ENCODE peak calls at places on chromosomes 3 and 15, in seven cellular contexts. One of them, this sample, is unnamed.
A peak's percentile ranks its signal among the peaks of the same experiment; 100 is the strongest.

GRCh38 chr15:48555244-48555804 is 90.2 kb downstream of the FBN1 start:
- DNase-seq in neural crest cell: no peak
- DNase-seq in AG04450: no peak
- DNase-seq in PC-9: no peak
- DNase-seq in GM13976: no peak
- DNase-seq in stomach: no peak
- DNase-seq in epithelial cell of esophagus: no peak
- DNase-seq in this sample: no peak

GRCh38 chr3:52714335-52715302 is 8.7 kb downstream of the SPCS1 start:
- DNase-seq in neural crest cell: peak; percentile 23
- DNase-seq in AG04450: no peak
- DNase-seq in PC-9: no peak
- DNase-seq in GM13976: no peak
- DNase-seq in stomach: peak; percentile 49
- DNase-seq in epithelial cell of esophagus: no peak
- DNase-seq in this sample: no peak

GRCh38 chr3:45604999-45605398 is 10.4 kb downstream of the LIMD1 start:
- DNase-seq in neural crest cell: no peak
- DNase-seq in AG04450: no peak
- DNase-seq in PC-9: no peak
- DNase-seq in GM13976: no peak
- DNase-seq in stomach: no peak
- DNase-seq in epithelial cell of esophagus: no peak
- DNase-seq in this sample: no peak

GRCh38 chr3:48686538-48687219 is 964 bp upstream of the NCKIPSD start:
- DNase-seq in neural crest cell: no peak
- DNase-seq in AG04450: no peak
- DNase-seq in PC-9: no peak
- DNase-seq in GM13976: no peak
- DNase-seq in stomach: no peak
- DNase-seq in epithelial cell of esophagus: no peak
- DNase-seq in this sample: no peak

GRCh38 chr15:96209285-96209735 is 121.2 kb upstream of the NR2F2 start:
- DNase-seq in neural crest cell: no peak
- DNase-seq in AG04450: no peak
- DNase-seq in PC-9: no peak
- DNase-seq in GM13976: no peak
- DNase-seq in stomach: peak; percentile 80
- DNase-seq in epithelial cell of esophagus: no peak
- DNase-seq in this sample: no peak

GRCh38 chr3:18061737-18062136 is 319.3 kb upstream of the TBC1D5 start:
- DNase-seq in neural crest cell: no peak
- DNase-seq in AG04450: no peak
- DNase-seq in PC-9: no peak
- DNase-seq in GM13976: no peak
- DNase-seq in stomach: no peak
- DNase-seq in epithelial cell of esophagus: no peak
- DNase-seq in this sample: no peak

GRCh38 chr3:44913868-44914468 is 39.6 kb downstream of the TGM4 start:
- DNase-seq in neural crest cell: peak; percentile 70
- DNase-seq in AG04450: peak; percentile 52
- DNase-seq in PC-9: peak; percentile 46
- DNase-seq in GM13976: peak; percentile 81
- DNase-seq in stomach: peak; percentile 75
- DNase-seq in epithelial cell of esophagus: peak; percentile 78
- DNase-seq in this sample: no peak

GRCh38 chr15:99441427-99441766 is 124.4 kb upstream of the MEF2A start:
- DNase-seq in neural crest cell: no peak
- DNase-seq in AG04450: no peak
- DNase-seq in PC-9: no peak
- DNase-seq in GM13976: no peak
- DNase-seq in stomach: no peak
- DNase-seq in epithelial cell of esophagus: no peak
- DNase-seq in this sample: no peak

GRCh38 chr3:150184426-150185071 is 213.9 kb upstream of the PFN2 start:
- DNase-seq in neural crest cell: no peak
- DNase-seq in AG04450: no peak
- DNase-seq in PC-9: peak; percentile 73
- DNase-seq in GM13976: no peak
- DNase-seq in stomach: no peak
- DNase-seq in epithelial cell of esophagus: peak; percentile 30
- DNase-seq in this sample: no peak
- TF ChIP-seq CTCF in neural crest cell: peak; percentile 17
- TF ChIP-seq CTCF in AG04450: no peak
- TF ChIP-seq CTCF in PC-9: peak; percentile 37
- TF ChIP-seq CTCF in GM13976: no peak
- TF ChIP-seq CTCF in stomach: peak; percentile 10
- TF ChIP-seq CTCF in epithelial cell of esophagus: no peak
- TF ChIP-seq CTCF in this sample: no peak

GRCh38 chr3:115974940-115975339 is 351.6 kb downstream of the GAP43 start:
- DNase-seq in neural crest cell: no peak
- DNase-seq in AG04450: no peak
- DNase-seq in PC-9: no peak
- DNase-seq in GM13976: no peak
- DNase-seq in stomach: no peak
- DNase-seq in epithelial cell of esophagus: peak; percentile 24
- DNase-seq in this sample: no peak

GRCh38 chr3:115980709-115981108 is 357.4 kb downstream of the GAP43 start:
- DNase-seq in neural crest cell: no peak
- DNase-seq in AG04450: no peak
- DNase-seq in PC-9: no peak
- DNase-seq in GM13976: no peak
- DNase-seq in stomach: no peak
- DNase-seq in epithelial cell of esophagus: no peak
- DNase-seq in this sample: no peak

GRCh38 chr3:115975353-115975752 is 352.0 kb downstream of the GAP43 start:
- DNase-seq in neural crest cell: no peak
- DNase-seq in AG04450: peak; percentile 59
- DNase-seq in PC-9: no peak
- DNase-seq in GM13976: peak; percentile 9
- DNase-seq in stomach: no peak
- DNase-seq in epithelial cell of esophagus: peak; percentile 75
- DNase-seq in this sample: no peak

GRCh38 chr3:115975796-115976195 is 352.5 kb downstream of the GAP43 start:
- DNase-seq in neural crest cell: no peak
- DNase-seq in AG04450: no peak
- DNase-seq in PC-9: no peak
- DNase-seq in GM13976: no peak
- DNase-seq in stomach: no peak
- DNase-seq in epithelial cell of esophagus: no peak
- DNase-seq in this sample: no peak

DNA sequence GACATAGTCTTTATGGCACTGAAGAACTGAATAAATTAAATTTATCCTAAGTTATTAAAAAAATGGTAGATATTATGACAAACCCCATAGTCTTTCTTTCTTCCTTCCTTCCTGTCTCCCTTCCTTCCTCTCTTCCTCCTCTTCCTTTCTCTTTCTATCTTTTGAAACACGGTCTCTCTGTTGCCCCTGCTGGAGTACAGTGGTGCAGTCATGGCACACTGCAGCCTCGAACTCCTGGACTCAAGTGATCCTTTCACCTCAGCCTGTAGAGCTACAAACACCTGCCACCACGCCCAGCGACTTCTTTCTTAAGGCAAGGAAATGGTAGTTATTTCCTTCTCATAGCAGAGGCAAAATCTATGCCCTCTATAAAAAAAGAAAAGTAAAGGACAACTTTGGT is 354.6 kb downstream of the GAP43 start:
- DNase-seq in neural crest cell: no peak
- DNase-seq in AG04450: no peak
- DNase-seq in PC-9: no peak
- DNase-seq in GM13976: no peak
- DNase-seq in stomach: no peak
- DNase-seq in epithelial cell of esophagus: no peak
- DNase-seq in this sample: no peak
- TF ChIP-seq CTCF in neural crest cell: no peak
- TF ChIP-seq CTCF in AG04450: peak; percentile 6
- TF ChIP-seq CTCF in PC-9: no peak
- TF ChIP-seq CTCF in GM13976: no peak
- TF ChIP-seq CTCF in stomach: no peak
- TF ChIP-seq CTCF in epithelial cell of esophagus: peak; percentile 6
- TF ChIP-seq CTCF in this sample: no peak

GRCh38 chr15:53976844-53977392 is 1.3 kb upstream of the UNC13C start:
- DNase-seq in neural crest cell: peak; percentile 7
- DNase-seq in AG04450: no peak
- DNase-seq in PC-9: no peak
- DNase-seq in GM13976: no peak
- DNase-seq in stomach: no peak
- DNase-seq in epithelial cell of esophagus: peak; percentile 65
- DNase-seq in this sample: no peak
- TF ChIP-seq CTCF in neural crest cell: peak; percentile 67
- TF ChIP-seq CTCF in AG04450: no peak
- TF ChIP-seq CTCF in PC-9: no peak
- TF ChIP-seq CTCF in GM13976: no peak
- TF ChIP-seq CTCF in stomach: no peak
- TF ChIP-seq CTCF in epithelial cell of esophagus: peak; percentile 62
- TF ChIP-seq CTCF in this sample: no peak

DNA sequence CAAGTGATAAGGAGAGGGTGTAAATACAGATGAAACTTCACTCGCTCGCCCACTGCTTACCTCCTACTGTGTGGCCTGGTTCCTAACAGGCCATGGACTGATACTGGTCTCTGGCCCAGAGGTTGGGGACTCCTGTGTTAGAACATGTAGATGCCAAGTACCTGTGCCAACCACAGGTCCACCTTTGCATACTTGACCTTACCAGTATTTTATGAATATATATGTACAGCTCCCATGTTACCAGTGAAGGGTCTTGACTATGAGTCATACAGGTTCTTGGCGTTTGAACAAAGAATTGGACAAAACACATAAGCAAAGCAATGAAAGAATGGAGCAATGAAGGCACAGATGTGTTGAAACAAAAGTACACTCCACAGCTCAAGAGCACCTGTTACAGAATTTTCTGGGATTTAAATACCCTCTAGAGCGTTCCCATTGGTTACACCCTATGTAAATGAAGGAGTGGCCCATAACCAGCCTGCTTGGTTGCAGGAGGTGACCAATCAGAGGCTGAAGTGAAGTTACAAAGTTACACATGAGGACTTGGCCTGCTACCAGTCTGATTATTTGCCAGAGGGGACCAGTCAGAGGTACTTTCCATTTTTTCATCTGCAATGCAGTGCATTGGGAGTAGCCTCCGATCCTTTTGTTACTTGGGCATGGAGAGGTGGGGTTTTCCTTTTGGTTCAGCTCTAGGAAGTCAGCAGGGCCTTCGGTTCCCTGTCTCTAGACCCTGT is 1.7 kb upstream of the GFM1 start:
- DNase-seq in neural crest cell: no peak
- DNase-seq in AG04450: no peak
- DNase-seq in PC-9: no peak
- DNase-seq in GM13976: no peak
- DNase-seq in stomach: no peak
- DNase-seq in epithelial cell of esophagus: peak; percentile 14
- DNase-seq in this sample: no peak
- TF ChIP-seq CTCF in neural crest cell: no peak
- TF ChIP-seq CTCF in AG04450: no peak
- TF ChIP-seq CTCF in PC-9: no peak
- TF ChIP-seq CTCF in GM13976: no peak
- TF ChIP-seq CTCF in stomach: no peak
- TF ChIP-seq CTCF in epithelial cell of esophagus: no peak
- TF ChIP-seq CTCF in this sample: no peak

DNA sequence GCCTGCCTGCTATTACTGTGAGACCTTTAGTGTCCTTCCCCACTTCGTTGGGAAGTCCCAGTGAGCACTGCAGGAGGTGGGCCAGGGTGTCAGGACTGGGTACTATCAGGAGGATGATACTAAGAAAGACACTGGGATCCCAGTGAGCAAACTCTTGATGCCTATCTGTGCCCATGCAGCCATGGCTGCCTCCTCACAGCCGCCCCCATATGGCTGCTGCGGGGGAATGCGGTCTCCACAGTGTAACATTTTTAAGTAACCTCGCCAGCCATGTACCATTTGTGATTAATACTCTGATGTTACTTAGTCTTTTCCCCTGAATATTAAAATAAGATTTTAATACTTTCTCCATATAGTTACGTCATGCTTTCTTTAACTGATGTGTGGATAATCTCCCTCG is 312.2 kb downstream of the RYR3 start:
- DNase-seq in neural crest cell: no peak
- DNase-seq in AG04450: no peak
- DNase-seq in PC-9: no peak
- DNase-seq in GM13976: no peak
- DNase-seq in stomach: no peak
- DNase-seq in epithelial cell of esophagus: no peak
- DNase-seq in this sample: no peak
- TF ChIP-seq CTCF in neural crest cell: peak; percentile 20
- TF ChIP-seq CTCF in AG04450: no peak
- TF ChIP-seq CTCF in PC-9: no peak
- TF ChIP-seq CTCF in GM13976: no peak
- TF ChIP-seq CTCF in stomach: no peak
- TF ChIP-seq CTCF in epithelial cell of esophagus: no peak
- TF ChIP-seq CTCF in this sample: no peak

GRCh38 chr3:170493712-170494182 is 75.1 kb downstream of the CLDN11 start:
- DNase-seq in neural crest cell: no peak
- DNase-seq in AG04450: peak; percentile 11
- DNase-seq in PC-9: no peak
- DNase-seq in GM13976: no peak
- DNase-seq in stomach: no peak
- DNase-seq in epithelial cell of esophagus: peak; percentile 53
- DNase-seq in this sample: no peak

GRCh38 chr3:170497197-170497596 is 78.5 kb downstream of the CLDN11 start:
- DNase-seq in neural crest cell: no peak
- DNase-seq in AG04450: no peak
- DNase-seq in PC-9: no peak
- DNase-seq in GM13976: no peak
- DNase-seq in stomach: no peak
- DNase-seq in epithelial cell of esophagus: no peak
- DNase-seq in this sample: no peak

GRCh38 chr3:170496868-170497140 is 78.1 kb downstream of the CLDN11 start:
- DNase-seq in neural crest cell: no peak
- DNase-seq in AG04450: no peak
- DNase-seq in PC-9: no peak
- DNase-seq in GM13976: no peak
- DNase-seq in stomach: no peak
- DNase-seq in epithelial cell of esophagus: no peak
- DNase-seq in this sample: no peak

GRCh38 chr3:170494766-170495165 is 76.1 kb downstream of the CLDN11 start:
- DNase-seq in neural crest cell: no peak
- DNase-seq in AG04450: no peak
- DNase-seq in PC-9: no peak
- DNase-seq in GM13976: no peak
- DNase-seq in stomach: no peak
- DNase-seq in epithelial cell of esophagus: no peak
- DNase-seq in this sample: no peak

GRCh38 chr3:170496026-170496867 is 77.6 kb downstream of the CLDN11 start:
- DNase-seq in neural crest cell: no peak
- DNase-seq in AG04450: no peak
- DNase-seq in PC-9: no peak
- DNase-seq in GM13976: no peak
- DNase-seq in stomach: no peak
- DNase-seq in epithelial cell of esophagus: no peak
- DNase-seq in this sample: no peak
- TF ChIP-seq CTCF in neural crest cell: no peak
- TF ChIP-seq CTCF in AG04450: no peak
- TF ChIP-seq CTCF in PC-9: no peak
- TF ChIP-seq CTCF in GM13976: no peak
- TF ChIP-seq CTCF in stomach: no peak
- TF ChIP-seq CTCF in epithelial cell of esophagus: no peak
- TF ChIP-seq CTCF in this sample: no peak

GRCh38 chr3:177893321-177893720 is 642.9 kb upstream of the KCNMB2 start:
- DNase-seq in neural crest cell: no peak
- DNase-seq in AG04450: no peak
- DNase-seq in PC-9: no peak
- DNase-seq in GM13976: no peak
- DNase-seq in stomach: no peak
- DNase-seq in epithelial cell of esophagus: no peak
- DNase-seq in this sample: no peak
- TF ChIP-seq CTCF in neural crest cell: no peak
- TF ChIP-seq CTCF in AG04450: peak; percentile 36
- TF ChIP-seq CTCF in PC-9: no peak
- TF ChIP-seq CTCF in GM13976: no peak
- TF ChIP-seq CTCF in stomach: peak; percentile 9
- TF ChIP-seq CTCF in epithelial cell of esophagus: peak; percentile 23
- TF ChIP-seq CTCF in this sample: no peak

This sample was measured in suprapubic skin.